ENCODE peak calls at places on chromosomes 16 and 17, in six cellular contexts. S is mesendoderm, W is neuronal stem cell, Y is H9, O is mesenchymal stem cell, A is H1. E is an unnamed sample.

GRCh38 chr16:16013812-16014211 is 64.4 kb downstream of the ABCC1 start:
- DNase-seq in Y (no peak), S (no peak), O (no peak), W (no peak), A (no peak), E (no peak)

GRCh38 chr16:7962480-7962879 is 627.8 kb downstream of the TMEM114 start:
- DNase-seq in A (no peak), W (no peak), S (no peak), O (no peak), Y (no peak), E (no peak)

GRCh38 chr17:32350662-32351418 is 883 bp downstream of the ZNF207 start:
- DNase-seq in O (peak), W (no peak), S (peak), A (no peak), Y (no peak), E (peak)

GRCh38 chr16:71439531-71439930 is 2.3 kb downstream of the TLE7 start:
- DNase-seq in W (no peak), S (no peak), Y (no peak), A (no peak), O (no peak), E (no peak)

GRCh38 chr17:79852748-79853147 is 13.5 kb upstream of the CBX4 start:
- DNase-seq in Y (no peak), O (peak), W (no peak), A (no peak), S (no peak), E (peak)

GRCh38 chr17:43956222-43956621 is 2.5 kb upstream of the PYY start:
- DNase-seq in A (no peak), S (no peak), O (no peak), W (no peak), Y (no peak), E (no peak)

GRCh38 chr17:76422860-76423259 is 30.1 kb downstream of the UBE2O start:
- DNase-seq in Y (no peak), W (no peak), S (no peak), O (no peak), A (no peak), E (no peak)

GRCh38 chr17:78132086-78132676 is 1.6 kb downstream of the TMC8 start:
- DNase-seq in W (no peak), Y (peak), A (peak), S (peak), O (no peak), E (no peak)

GRCh38 chr17:10094806-10095205 is 103.6 kb downstream of the GAS7 start:
- DNase-seq in W (no peak), A (no peak), S (no peak), Y (no peak), O (no peak), E (no peak)

GRCh38 chr17:18045691-18046090 is 6.5 kb downstream of the GID4 start:
- DNase-seq in W (no peak), A (no peak), O (no peak), Y (no peak), S (no peak), E (no peak)
- H2BK15ac ChIP-seq in W (no peak), A (no peak), O (no peak), Y (no peak), S (no peak), E (no peak)

DNA sequence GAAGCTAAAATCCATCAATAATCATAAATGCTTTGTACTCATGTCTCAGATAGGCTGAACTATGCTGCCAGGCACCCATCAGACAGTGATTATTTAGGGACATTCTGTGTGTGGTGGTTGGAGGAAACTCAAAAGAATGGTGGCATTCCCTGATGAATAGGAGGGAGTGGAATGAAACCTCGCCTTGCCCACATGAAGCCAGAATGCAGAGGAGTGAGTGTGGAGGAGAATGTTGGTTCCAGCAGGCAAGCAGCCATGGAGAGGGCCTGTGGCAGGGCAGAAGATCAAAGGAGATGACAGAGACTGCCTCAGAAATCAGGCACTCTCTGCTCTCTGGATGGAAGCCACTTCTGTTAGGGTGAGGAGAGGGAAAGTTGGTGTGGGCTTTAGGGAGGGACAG is 22.5 kb downstream of the KCTD19 start:
- DNase-seq in O (no peak), Y (no peak), A (no peak), W (no peak), S (no peak), E (no peak)
- H2BK15ac ChIP-seq in O (no peak), Y (no peak), A (no peak), W (no peak), S (no peak), E (peak)

GRCh38 chr16:12484987-12485386 is 318.7 kb downstream of the CPPED1 start:
- DNase-seq in S (no peak), Y (no peak), W (no peak), A (no peak), O (no peak), E (no peak)

GRCh38 chr16:12485425-12485824 is 318.3 kb downstream of the CPPED1 start:
- DNase-seq in A (no peak), Y (no peak), S (no peak), O (no peak), W (no peak), E (no peak)

GRCh38 chr16:12482821-12483220 is 320.9 kb downstream of the CPPED1 start:
- DNase-seq in A (no peak), W (no peak), S (no peak), Y (no peak), O (no peak), E (no peak)

GRCh38 chr16:12484426-12484825 is 319.3 kb downstream of the CPPED1 start:
- DNase-seq in W (no peak), Y (no peak), O (no peak), A (no peak), S (no peak), E (no peak)

GRCh38 chr16:12480916-12481315 is 322.8 kb downstream of the CPPED1 start:
- DNase-seq in Y (no peak), A (no peak), O (no peak), S (no peak), W (no peak), E (no peak)
- H2BK15ac ChIP-seq in Y (no peak), A (no peak), O (no peak), S (no peak), W (no peak), E (no peak)

GRCh38 chr17:16464641-16465312 is 27.2 kb downstream of the LRRC75A start:
- DNase-seq in W (no peak), S (no peak), A (no peak), O (no peak), Y (peak), E (no peak)
- H2BK15ac ChIP-seq in W (no peak), S (no peak), A (no peak), O (no peak), Y (no peak), E (no peak)

DNA sequence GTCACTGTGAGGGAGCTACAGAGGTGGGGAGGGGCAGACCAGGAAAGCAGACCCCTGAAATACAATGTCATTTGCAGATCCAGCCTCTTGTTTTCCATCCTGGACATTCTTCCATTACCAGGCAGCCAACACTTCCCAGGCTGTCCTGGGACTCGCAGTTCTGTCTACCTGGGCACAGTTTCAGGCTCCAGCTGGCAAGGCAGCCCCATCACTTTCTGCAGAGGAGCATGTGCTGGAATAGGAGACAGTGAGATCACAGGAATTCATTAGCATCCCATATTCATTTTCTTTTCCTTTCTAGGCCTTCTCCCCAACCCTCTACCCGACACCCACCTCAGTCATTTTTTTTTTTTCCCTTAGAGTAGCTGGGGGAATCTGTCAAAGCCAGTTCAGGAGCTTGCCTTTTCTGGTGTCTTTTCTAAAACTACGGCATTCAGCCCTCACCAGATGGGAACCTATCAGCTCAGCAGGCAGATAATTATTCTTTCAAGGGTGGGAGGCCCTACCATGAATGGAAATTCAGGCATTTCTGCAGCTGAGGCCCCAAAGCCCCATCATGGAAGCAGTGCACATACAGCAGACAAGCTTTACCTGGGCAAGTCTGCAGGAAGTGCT is 42.4 kb upstream of the FBXO47 start:
- DNase-seq in Y (no peak), S (no peak), A (no peak), W (no peak), O (no peak), E (no peak)
- H2BK15ac ChIP-seq in Y (no peak), S (no peak), A (no peak), W (no peak), O (no peak), E (no peak)

GRCh38 chr16:4594433-4595410 is 20.0 kb downstream of the UBALD1 start:
- DNase-seq in S (no peak), O (no peak), W (no peak), A (no peak), Y (no peak), E (no peak)
- H2BK15ac ChIP-seq in S (no peak), O (no peak), W (peak), A (peak), Y (peak), E (no peak)

DNA sequence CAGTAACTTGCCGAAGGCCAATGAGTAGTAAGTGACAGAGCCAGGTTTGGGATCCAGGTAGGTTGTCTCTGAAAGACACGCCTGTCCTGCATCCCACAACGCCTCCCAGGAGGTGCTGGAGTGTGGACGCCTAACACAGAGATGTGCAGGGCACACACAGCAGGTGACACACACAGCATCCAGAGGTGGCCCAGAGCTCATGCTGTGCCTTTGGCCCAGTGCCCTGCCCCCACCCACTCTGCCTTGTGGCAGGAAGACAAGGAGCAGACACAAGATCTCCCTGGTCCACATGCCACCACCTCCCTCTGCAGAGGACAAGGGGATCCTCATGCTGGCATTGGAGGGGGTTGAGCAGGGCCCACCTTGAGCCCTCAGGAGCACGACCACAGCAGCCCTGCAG is 14.7 kb upstream of the STH start:
- DNase-seq in S (no peak), Y (no peak), W (no peak), O (no peak), A (no peak), E (no peak)
- H2BK15ac ChIP-seq in S (no peak), Y (no peak), W (no peak), O (no peak), A (no peak), E (no peak)